ENCODE peak calls at places on chromosome 19, in ten cellular contexts. One of them, this sample, is unnamed.

GRCh38 chr19:10518444-10519361 is 1.5 kb upstream of the S1PR5 start:
- DNase-seq in mammary epithelial cell: no peak
- DNase-seq in pancreas: peak
- DNase-seq in cardiac muscle cell: no peak
- DNase-seq in fibroblast of lung: no peak
- DNase-seq in breast epithelium: no peak
- DNase-seq in body of pancreas: peak
- DNase-seq in MM.1S: no peak
- DNase-seq in psoas muscle: no peak
- DNase-seq in Peyer's patch: no peak
- DNase-seq in this sample: no peak

GRCh38 chr19:17107546-17108452 is 32.2 kb downstream of the MYO9B start:
- DNase-seq in mammary epithelial cell: peak
- DNase-seq in pancreas: peak
- DNase-seq in cardiac muscle cell: peak
- DNase-seq in fibroblast of lung: peak
- DNase-seq in breast epithelium: peak
- DNase-seq in body of pancreas: peak
- DNase-seq in MM.1S: no peak
- DNase-seq in psoas muscle: peak
- DNase-seq in Peyer's patch: no peak
- DNase-seq in this sample: peak

GRCh38 chr19:3609779-3610719 is 3.4 kb upstream of the TBXA2R start:
- DNase-seq in mammary epithelial cell: no peak
- DNase-seq in pancreas: no peak
- DNase-seq in cardiac muscle cell: no peak
- DNase-seq in fibroblast of lung: no peak
- DNase-seq in breast epithelium: no peak
- DNase-seq in body of pancreas: no peak
- DNase-seq in MM.1S: no peak
- DNase-seq in psoas muscle: no peak
- DNase-seq in Peyer's patch: no peak
- DNase-seq in this sample: no peak

GRCh38 chr19:45876411-45877197 is 9.3 kb downstream of the IRF2BP1 start:
- DNase-seq in mammary epithelial cell: no peak
- DNase-seq in pancreas: peak
- DNase-seq in cardiac muscle cell: peak
- DNase-seq in fibroblast of lung: peak
- DNase-seq in breast epithelium: peak
- DNase-seq in body of pancreas: peak
- DNase-seq in MM.1S: no peak
- DNase-seq in psoas muscle: peak
- DNase-seq in Peyer's patch: no peak
- DNase-seq in this sample: no peak

GRCh38 chr19:2763687-2764086 is 19.4 kb downstream of the SGTA start:
- DNase-seq in mammary epithelial cell: no peak
- DNase-seq in pancreas: no peak
- DNase-seq in cardiac muscle cell: no peak
- DNase-seq in fibroblast of lung: no peak
- DNase-seq in breast epithelium: no peak
- DNase-seq in body of pancreas: no peak
- DNase-seq in MM.1S: no peak
- DNase-seq in psoas muscle: no peak
- DNase-seq in Peyer's patch: no peak
- DNase-seq in this sample: no peak

GRCh38 chr19:33298146-33298911 is 4.0 kb downstream of the CEBPA start:
- DNase-seq in mammary epithelial cell: peak
- DNase-seq in pancreas: no peak
- DNase-seq in cardiac muscle cell: no peak
- DNase-seq in fibroblast of lung: no peak
- DNase-seq in breast epithelium: peak
- DNase-seq in body of pancreas: no peak
- DNase-seq in MM.1S: no peak
- DNase-seq in psoas muscle: no peak
- DNase-seq in Peyer's patch: no peak
- DNase-seq in this sample: no peak

GRCh38 chr19:1101337-1101698 is 2.5 kb upstream of the GPX4 start:
- DNase-seq in mammary epithelial cell: no peak
- DNase-seq in pancreas: no peak
- DNase-seq in cardiac muscle cell: no peak
- DNase-seq in fibroblast of lung: no peak
- DNase-seq in breast epithelium: no peak
- DNase-seq in body of pancreas: no peak
- DNase-seq in MM.1S: no peak
- DNase-seq in psoas muscle: no peak
- DNase-seq in Peyer's patch: no peak
- DNase-seq in this sample: no peak

GRCh38 chr19:40139533-40140287 is 49.0 kb upstream of the ZNF780A start:
- DNase-seq in mammary epithelial cell: peak
- DNase-seq in pancreas: no peak
- DNase-seq in cardiac muscle cell: peak
- DNase-seq in fibroblast of lung: peak
- DNase-seq in breast epithelium: no peak
- DNase-seq in body of pancreas: no peak
- DNase-seq in MM.1S: peak
- DNase-seq in psoas muscle: no peak
- DNase-seq in Peyer's patch: no peak
- DNase-seq in this sample: peak

GRCh38 chr19:35669566-35669965 is 3.2 kb downstream of the UPK1A start:
- DNase-seq in mammary epithelial cell: no peak
- DNase-seq in pancreas: no peak
- DNase-seq in cardiac muscle cell: no peak
- DNase-seq in fibroblast of lung: no peak
- DNase-seq in breast epithelium: no peak
- DNase-seq in body of pancreas: no peak
- DNase-seq in MM.1S: no peak
- DNase-seq in psoas muscle: no peak
- DNase-seq in Peyer's patch: no peak
- DNase-seq in this sample: no peak

GRCh38 chr19:13689050-13689449 is 75.3 kb upstream of the MRI1 start:
- DNase-seq in mammary epithelial cell: no peak
- DNase-seq in pancreas: no peak
- DNase-seq in cardiac muscle cell: peak
- DNase-seq in fibroblast of lung: peak
- DNase-seq in breast epithelium: no peak
- DNase-seq in body of pancreas: no peak
- DNase-seq in MM.1S: no peak
- DNase-seq in psoas muscle: no peak
- DNase-seq in Peyer's patch: no peak
- DNase-seq in this sample: no peak

GRCh38 chr19:13691569-13691968 is 72.8 kb upstream of the MRI1 start:
- DNase-seq in mammary epithelial cell: no peak
- DNase-seq in pancreas: no peak
- DNase-seq in cardiac muscle cell: no peak
- DNase-seq in fibroblast of lung: no peak
- DNase-seq in breast epithelium: no peak
- DNase-seq in body of pancreas: no peak
- DNase-seq in MM.1S: no peak
- DNase-seq in psoas muscle: no peak
- DNase-seq in Peyer's patch: no peak
- DNase-seq in this sample: no peak

GRCh38 chr19:13696839-13697238 is 67.5 kb upstream of the MRI1 start:
- DNase-seq in mammary epithelial cell: no peak
- DNase-seq in pancreas: no peak
- DNase-seq in cardiac muscle cell: no peak
- DNase-seq in fibroblast of lung: no peak
- DNase-seq in breast epithelium: no peak
- DNase-seq in body of pancreas: no peak
- DNase-seq in MM.1S: no peak
- DNase-seq in psoas muscle: no peak
- DNase-seq in Peyer's patch: no peak
- DNase-seq in this sample: no peak

GRCh38 chr19:13692096-13692495 is 72.2 kb upstream of the MRI1 start:
- DNase-seq in mammary epithelial cell: peak
- DNase-seq in pancreas: no peak
- DNase-seq in cardiac muscle cell: peak
- DNase-seq in fibroblast of lung: peak
- DNase-seq in breast epithelium: no peak
- DNase-seq in body of pancreas: no peak
- DNase-seq in MM.1S: no peak
- DNase-seq in psoas muscle: no peak
- DNase-seq in Peyer's patch: no peak
- DNase-seq in this sample: peak

GRCh38 chr19:13693933-13694332 is 70.4 kb upstream of the MRI1 start:
- DNase-seq in mammary epithelial cell: no peak
- DNase-seq in pancreas: no peak
- DNase-seq in cardiac muscle cell: no peak
- DNase-seq in fibroblast of lung: no peak
- DNase-seq in breast epithelium: no peak
- DNase-seq in body of pancreas: no peak
- DNase-seq in MM.1S: no peak
- DNase-seq in psoas muscle: no peak
- DNase-seq in Peyer's patch: no peak
- DNase-seq in this sample: no peak
- TF ChIP-seq CTCF in mammary epithelial cell: no peak
- TF ChIP-seq CTCF in pancreas: no peak
- TF ChIP-seq CTCF in cardiac muscle cell: no peak
- TF ChIP-seq CTCF in fibroblast of lung: no peak
- TF ChIP-seq CTCF in breast epithelium: no peak
- TF ChIP-seq CTCF in body of pancreas: no peak
- TF ChIP-seq CTCF in MM.1S: no peak
- TF ChIP-seq CTCF in psoas muscle: no peak
- TF ChIP-seq CTCF in Peyer's patch: no peak
- TF ChIP-seq CTCF in this sample: no peak

DNA sequence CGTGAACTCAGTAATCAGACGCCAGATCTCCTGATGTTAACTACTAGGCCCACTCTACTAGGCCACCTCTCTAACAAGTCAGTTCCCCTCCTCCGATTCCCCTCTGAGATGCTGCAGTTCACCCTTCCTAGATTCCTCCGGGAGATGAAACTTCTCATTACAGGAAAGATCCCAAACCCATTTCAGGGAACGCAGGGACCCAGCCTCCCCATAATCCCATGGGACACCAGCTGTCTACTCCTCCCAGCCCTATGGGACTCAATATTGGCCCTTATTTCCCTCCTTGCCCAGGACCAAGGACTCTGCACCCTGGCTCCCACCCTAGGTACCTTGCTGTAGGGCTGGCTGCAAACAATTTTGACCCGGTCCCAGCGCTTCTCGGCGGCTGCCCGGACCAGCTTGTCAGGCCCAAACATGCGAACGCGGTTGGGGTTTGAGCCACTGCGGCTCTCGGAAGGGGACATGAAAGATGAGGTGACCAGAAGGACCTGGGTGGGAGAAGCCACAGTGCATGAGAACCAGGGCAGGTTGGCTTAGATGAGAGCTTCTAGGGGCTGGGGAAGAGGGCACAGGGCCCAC is 20.9 kb downstream of the XRCC1 start:
- DNase-seq in mammary epithelial cell: no peak
- DNase-seq in pancreas: no peak
- DNase-seq in cardiac muscle cell: no peak
- DNase-seq in fibroblast of lung: no peak
- DNase-seq in breast epithelium: no peak
- DNase-seq in body of pancreas: no peak
- DNase-seq in MM.1S: no peak
- DNase-seq in psoas muscle: no peak
- DNase-seq in Peyer's patch: no peak
- DNase-seq in this sample: no peak
- H3K27ac ChIP-seq in mammary epithelial cell: no peak
- H3K27ac ChIP-seq in pancreas: no peak
- H3K27ac ChIP-seq in cardiac muscle cell: no peak
- H3K27ac ChIP-seq in fibroblast of lung: no peak
- H3K27ac ChIP-seq in breast epithelium: no peak
- H3K27ac ChIP-seq in body of pancreas: no peak
- H3K27ac ChIP-seq in MM.1S: no peak
- H3K27ac ChIP-seq in psoas muscle: no peak
- H3K27ac ChIP-seq in Peyer's patch: no peak
- H3K27ac ChIP-seq in this sample: no peak

DNA sequence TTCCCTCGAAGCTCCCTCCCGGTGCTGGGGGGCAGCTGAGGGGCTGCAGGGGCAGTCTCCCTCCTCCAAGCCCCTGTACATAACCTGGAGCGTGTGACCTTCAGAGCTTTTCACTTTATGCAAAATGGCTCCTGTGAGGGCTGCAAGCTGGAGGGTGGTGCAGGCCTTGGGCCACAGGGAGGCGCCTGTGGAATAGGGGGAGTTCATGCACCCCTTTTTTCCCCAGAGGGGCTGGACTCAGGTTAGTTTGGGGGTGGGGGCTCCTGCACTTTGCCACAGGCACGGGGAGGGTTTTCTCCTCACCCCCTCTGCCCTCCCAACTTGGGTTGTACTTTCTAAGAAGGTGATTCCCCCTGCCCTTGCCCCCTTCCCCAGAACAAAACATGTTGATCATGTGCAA is 6.6 kb upstream of the PRR19 start:
- DNase-seq in mammary epithelial cell: no peak
- DNase-seq in pancreas: no peak
- DNase-seq in cardiac muscle cell: no peak
- DNase-seq in fibroblast of lung: no peak
- DNase-seq in breast epithelium: no peak
- DNase-seq in body of pancreas: no peak
- DNase-seq in MM.1S: no peak
- DNase-seq in psoas muscle: no peak
- DNase-seq in Peyer's patch: no peak
- DNase-seq in this sample: no peak
- TF ChIP-seq CTCF in mammary epithelial cell: peak
- TF ChIP-seq CTCF in pancreas: no peak
- TF ChIP-seq CTCF in cardiac muscle cell: no peak
- TF ChIP-seq CTCF in fibroblast of lung: no peak
- TF ChIP-seq CTCF in breast epithelium: no peak
- TF ChIP-seq CTCF in body of pancreas: no peak
- TF ChIP-seq CTCF in MM.1S: no peak
- TF ChIP-seq CTCF in psoas muscle: no peak
- TF ChIP-seq CTCF in Peyer's patch: no peak
- TF ChIP-seq CTCF in this sample: no peak

GRCh38 chr19:6723108-6723618 is 2.7 kb upstream of the C3 start:
- DNase-seq in mammary epithelial cell: peak
- DNase-seq in pancreas: peak
- DNase-seq in cardiac muscle cell: peak
- DNase-seq in fibroblast of lung: peak
- DNase-seq in breast epithelium: peak
- DNase-seq in body of pancreas: peak
- DNase-seq in MM.1S: no peak
- DNase-seq in psoas muscle: peak
- DNase-seq in Peyer's patch: no peak
- DNase-seq in this sample: no peak
- H3K27ac ChIP-seq in mammary epithelial cell: peak
- H3K27ac ChIP-seq in pancreas: peak
- H3K27ac ChIP-seq in cardiac muscle cell: no peak
- H3K27ac ChIP-seq in fibroblast of lung: no peak
- H3K27ac ChIP-seq in breast epithelium: peak
- H3K27ac ChIP-seq in body of pancreas: peak
- H3K27ac ChIP-seq in MM.1S: no peak
- H3K27ac ChIP-seq in psoas muscle: peak
- H3K27ac ChIP-seq in Peyer's patch: no peak
- H3K27ac ChIP-seq in this sample: no peak

This sample was measured in AG04450.